ENCODE peak calls at places on chromosomes 16 and 17, in four cellular contexts. E is fibroblast of gingiva; T is activated CD4-positive, CD25-positive, alpha-beta regulatory T cell treated with anti-CD3 and anti-CD28 coated beads, Interleukin-2, amount 50 U/mL, for 16 hours; D is Daoy. S is an unnamed sample.

GRCh38 chr17:59105852-59106462 is 723 bp downstream of the TRIM37 start:
- DNase-seq in T (peak), E (peak), D (peak), S (peak)

GRCh38 chr16:71623597-71623996 is 2.4 kb upstream of the MARVELD3 start:
- DNase-seq in T (no peak), D (no peak), E (no peak), S (no peak)

GRCh38 chr17:22506861-22507260 is 814.5 kb downstream of the KCNJ18 start:
- DNase-seq in T (no peak), D (no peak), E (no peak), S (no peak)

GRCh38 chr17:55577011-55577586 is 65.8 kb upstream of the SMIM36 start:
- DNase-seq in T (no peak), E (peak), D (peak), S (peak)

GRCh38 chr17:34740516-34740915 is 161.1 kb downstream of the TMEM132E start:
- DNase-seq in T (no peak), E (no peak), D (no peak), S (no peak)

GRCh38 chr17:44223574-44224046 is 4.1 kb upstream of the UBTF start:
- DNase-seq in T (no peak), D (peak), E (peak), S (peak)

GRCh38 chr16:88424536-88425230 is 28.4 kb upstream of the ZFPM1 start:
- DNase-seq in E (no peak), D (no peak), T (no peak), S (no peak)

GRCh38 chr17:67278363-67278762 is 33.4 kb upstream of the HELZ start:
- DNase-seq in E (no peak), D (no peak), T (no peak), S (no peak)

GRCh38 chr16:84308120-84308519 is 13.4 kb downstream of the WFDC1 start:
- DNase-seq in T (no peak), D (peak), E (peak), S (no peak)

GRCh38 chr17:42340691-42341127 is 47.5 kb downstream of the STAT3 start:
- DNase-seq in T (no peak), D (no peak), E (no peak), S (no peak)

GRCh38 chr16:50367777-50368409 is 895 bp downstream of the BRD7 start:
- DNase-seq in E (no peak), D (no peak), T (no peak), S (no peak)

GRCh38 chr17:42895185-42895555 is 5.4 kb upstream of the G6PC1 start:
- DNase-seq in D (peak), T (no peak), E (peak), S (peak)

GRCh38 chr17:70855401-70856054 is 686.2 kb downstream of the KCNJ2 start:
- DNase-seq in D (no peak), T (no peak), E (peak), S (no peak)

GRCh38 chr16:17161034-17161433 is 309.7 kb downstream of the XYLT1 start:
- DNase-seq in T (no peak), D (no peak), E (no peak), S (no peak)

GRCh38 chr17:61219460-61219859 is 180.2 kb upstream of the TBX2 start:
- DNase-seq in T (no peak), E (peak), D (no peak), S (no peak)

GRCh38 chr17:74919440-74920305 is 3.4 kb downstream of the USH1G start:
- DNase-seq in E (no peak), T (no peak), D (peak), S (no peak)

GRCh38 chr17:38741853-38742421 is 6.2 kb downstream of the PCGF2 start:
- DNase-seq in T (no peak), E (no peak), D (no peak), S (no peak)